ENCODE peak calls at places on chromosomes 12 and 14, in nine cellular contexts. K is NCI-H1105; Z is fibroblast of pulmonary artery; X is PC-3; N is fibroblast of mammary gland; F is NCI-H1694; U is stimulated activated CD4-positive, alpha-beta T cell treated with anti-CD3 and anti-CD28 coated beads, Interleukin-15, amount 100 ng/mL, for 1 hour; Q is germinal center; H is neural progenitor cell. T is an unnamed sample.
A peak's percentile ranks its signal among the peaks of the same experiment; 100 is the strongest.

GRCh38 chr14:104933721-104934379 is 9.2 kb downstream of the PLD4 start:
- DNase-seq in X (no peak), F (no peak), N (no peak), Q (no peak), H (no peak), K (no peak), Z (no peak), U (no peak), T (no peak)

GRCh38 chr12:43737646-43738045 is 20.9 kb downstream of the PUS7L start:
- DNase-seq in N (peak; percentile 89), H (no peak), X (peak; percentile 68), Z (peak; percentile 12), F (no peak), Q (no peak), U (no peak), K (no peak), T (peak; percentile 14)

GRCh38 chr14:56686416-56686815 is 106.8 kb downstream of the TMEM260 start:
- DNase-seq in F (peak; percentile 22), Q (no peak), U (no peak), H (peak; percentile 73), X (peak; percentile 33), N (no peak), Z (no peak), K (no peak), T (no peak)

GRCh38 chr14:100140452-100141132 is 18.9 kb downstream of the DEGS2 start:
- DNase-seq in F (no peak), X (no peak), U (no peak), H (peak; percentile 88), Q (no peak), Z (peak; percentile 20), N (peak; percentile 25), K (no peak), T (peak; percentile 29)

GRCh38 chr14:101477648-101478047 is 83.6 kb upstream of the DIO3 start:
- DNase-seq in X (peak; percentile 83), N (no peak), Z (no peak), U (no peak), K (no peak), Q (no peak), H (no peak), F (no peak), T (no peak)

GRCh38 chr12:27779416-27779815 is 617 bp upstream of the KLHL42 start:
- DNase-seq in U (no peak), K (peak; percentile 7), X (no peak), F (peak; percentile 55), H (peak; percentile 48), Q (peak; percentile 22), N (peak; percentile 28), Z (peak; percentile 10), T (peak; percentile 30)

GRCh38 chr14:29822430-29822709 is 105.3 kb downstream of the PRKD1 start:
- DNase-seq in K (no peak), H (no peak), N (no peak), X (no peak), F (no peak), U (no peak), Z (no peak), Q (no peak), T (peak; percentile 38)

GRCh38 chr12:71440393-71441349 is 1.1 kb downstream of the LGR5 start:
- DNase-seq in K (no peak), N (no peak), U (no peak), F (no peak), H (peak; percentile 61), X (no peak), Q (peak; percentile 16), Z (peak; percentile 3), T (peak; percentile 22)

GRCh38 chr14:65470404-65470880 is 57.9 kb downstream of the FUT8 start:
- DNase-seq in K (no peak), Q (no peak), X (no peak), Z (no peak), U (no peak), F (no peak), N (no peak), H (peak; percentile 29), T (no peak)

GRCh38 chr12:7832059-7832696 is 40.5 kb downstream of the SLC2A14 start:
- DNase-seq in Z (peak; percentile 75), U (no peak), H (peak; percentile 58), N (peak; percentile 72), X (peak; percentile 50), K (no peak), Q (peak; percentile 75), F (peak; percentile 11), T (peak; percentile 70)

GRCh38 chr14:71324767-71325272 is 417.6 kb downstream of the PCNX1 start:
- DNase-seq in K (no peak), Q (peak; percentile 15), F (no peak), X (no peak), H (peak; percentile 20), N (peak; percentile 32), U (no peak), Z (peak; percentile 72), T (peak; percentile 34)

GRCh38 chr14:75493580-75494130 is 28.6 kb upstream of the BATF start:
- DNase-seq in K (no peak), N (no peak), F (no peak), X (no peak), Q (no peak), U (no peak), Z (no peak), H (no peak), T (no peak)

GRCh38 chr12:1907652-1908611 is 10.5 kb downstream of the CACNA2D4 start:
- DNase-seq in U (no peak), H (no peak), K (no peak), F (no peak), N (peak; percentile 15), X (peak; percentile 25), Q (no peak), Z (no peak), T (no peak)

T was measured in mesenchymal stem cell.